ENCODE peak calls at places on chromosomes 4 and X, in four cellular contexts. One of them, this sample, is unnamed.

GRCh38 chr4:144985014-144985413 is 113.0 kb downstream of the ANAPC10 start:
- DNase-seq in naive thymus-derived CD8-positive, alpha-beta T cell: no peak
- DNase-seq in stimulated activated CD4-positive, alpha-beta T cell treated with anti-CD3 and anti-CD28 coated beads, Interleukin-1b, Interleukin-23, amount 100 ng/mL, for 4 hours: no peak
- DNase-seq in GM13976: no peak
- DNase-seq in this sample: no peak

GRCh38 chr4:15488658-15489470 is 19.2 kb downstream of the CC2D2A start:
- DNase-seq in naive thymus-derived CD8-positive, alpha-beta T cell: no peak
- DNase-seq in stimulated activated CD4-positive, alpha-beta T cell treated with anti-CD3 and anti-CD28 coated beads, Interleukin-1b, Interleukin-23, amount 100 ng/mL, for 4 hours: no peak
- DNase-seq in GM13976: no peak
- DNase-seq in this sample: no peak

GRCh38 chr4:31005037-31005436 is 284.9 kb downstream of the PCDH7 start:
- DNase-seq in naive thymus-derived CD8-positive, alpha-beta T cell: no peak
- DNase-seq in stimulated activated CD4-positive, alpha-beta T cell treated with anti-CD3 and anti-CD28 coated beads, Interleukin-1b, Interleukin-23, amount 100 ng/mL, for 4 hours: no peak
- DNase-seq in GM13976: no peak
- DNase-seq in this sample: no peak

GRCh38 chr4:173293663-173294062 is 40.5 kb downstream of the HMGB2 start:
- DNase-seq in naive thymus-derived CD8-positive, alpha-beta T cell: no peak
- DNase-seq in stimulated activated CD4-positive, alpha-beta T cell treated with anti-CD3 and anti-CD28 coated beads, Interleukin-1b, Interleukin-23, amount 100 ng/mL, for 4 hours: no peak
- DNase-seq in GM13976: no peak
- DNase-seq in this sample: no peak

GRCh38 chr4:1809754-1810502 is 16.8 kb downstream of the FGFR3 start:
- DNase-seq in naive thymus-derived CD8-positive, alpha-beta T cell: peak; percentile 74
- DNase-seq in stimulated activated CD4-positive, alpha-beta T cell treated with anti-CD3 and anti-CD28 coated beads, Interleukin-1b, Interleukin-23, amount 100 ng/mL, for 4 hours: peak; percentile 66
- DNase-seq in GM13976: peak; percentile 93
- DNase-seq in this sample: peak; percentile 73

GRCh38 chr4:48742412-48742811 is 37.7 kb downstream of the FRYL start:
- DNase-seq in naive thymus-derived CD8-positive, alpha-beta T cell: no peak
- DNase-seq in stimulated activated CD4-positive, alpha-beta T cell treated with anti-CD3 and anti-CD28 coated beads, Interleukin-1b, Interleukin-23, amount 100 ng/mL, for 4 hours: no peak
- DNase-seq in GM13976: no peak
- DNase-seq in this sample: no peak

GRCh38 chr4:86633854-86634253 is 39.7 kb downstream of the PTPN13 start:
- DNase-seq in naive thymus-derived CD8-positive, alpha-beta T cell: no peak
- DNase-seq in stimulated activated CD4-positive, alpha-beta T cell treated with anti-CD3 and anti-CD28 coated beads, Interleukin-1b, Interleukin-23, amount 100 ng/mL, for 4 hours: no peak
- DNase-seq in GM13976: no peak
- DNase-seq in this sample: no peak

GRCh38 chrX:129540068-129540653 is at the start of gene OCRL:
- DNase-seq in naive thymus-derived CD8-positive, alpha-beta T cell: peak; percentile 22
- DNase-seq in stimulated activated CD4-positive, alpha-beta T cell treated with anti-CD3 and anti-CD28 coated beads, Interleukin-1b, Interleukin-23, amount 100 ng/mL, for 4 hours: peak; percentile 45
- DNase-seq in GM13976: peak; percentile 77
- DNase-seq in this sample: peak; percentile 69

GRCh38 chrX:141220342-141221008 is 21.8 kb downstream of the SPANXC start:
- DNase-seq in naive thymus-derived CD8-positive, alpha-beta T cell: no peak
- DNase-seq in stimulated activated CD4-positive, alpha-beta T cell treated with anti-CD3 and anti-CD28 coated beads, Interleukin-1b, Interleukin-23, amount 100 ng/mL, for 4 hours: no peak
- DNase-seq in GM13976: no peak
- DNase-seq in this sample: no peak

GRCh38 chr4:3673176-3673575 is 93.0 kb upstream of the ADRA2C start:
- DNase-seq in naive thymus-derived CD8-positive, alpha-beta T cell: no peak
- DNase-seq in stimulated activated CD4-positive, alpha-beta T cell treated with anti-CD3 and anti-CD28 coated beads, Interleukin-1b, Interleukin-23, amount 100 ng/mL, for 4 hours: no peak
- DNase-seq in GM13976: no peak
- DNase-seq in this sample: no peak

GRCh38 chr4:2497931-2498330 is 29.0 kb downstream of the RNF4 start:
- DNase-seq in naive thymus-derived CD8-positive, alpha-beta T cell: no peak
- DNase-seq in stimulated activated CD4-positive, alpha-beta T cell treated with anti-CD3 and anti-CD28 coated beads, Interleukin-1b, Interleukin-23, amount 100 ng/mL, for 4 hours: no peak
- DNase-seq in GM13976: peak; percentile 76
- DNase-seq in this sample: peak; percentile 95

GRCh38 chrX:20382518-20383291 is 116.0 kb upstream of the RPS6KA3 start:
- DNase-seq in naive thymus-derived CD8-positive, alpha-beta T cell: no peak
- DNase-seq in stimulated activated CD4-positive, alpha-beta T cell treated with anti-CD3 and anti-CD28 coated beads, Interleukin-1b, Interleukin-23, amount 100 ng/mL, for 4 hours: no peak
- DNase-seq in GM13976: peak; percentile 17
- DNase-seq in this sample: peak; percentile 41

GRCh38 chrX:142238536-142238935 is 33.4 kb upstream of the MAGEC2 start:
- DNase-seq in naive thymus-derived CD8-positive, alpha-beta T cell: no peak
- DNase-seq in stimulated activated CD4-positive, alpha-beta T cell treated with anti-CD3 and anti-CD28 coated beads, Interleukin-1b, Interleukin-23, amount 100 ng/mL, for 4 hours: no peak
- DNase-seq in GM13976: no peak
- DNase-seq in this sample: no peak

GRCh38 chrX:19789782-19790181 is 97.6 kb downstream of the SH3KBP1 start:
- DNase-seq in naive thymus-derived CD8-positive, alpha-beta T cell: no peak
- DNase-seq in stimulated activated CD4-positive, alpha-beta T cell treated with anti-CD3 and anti-CD28 coated beads, Interleukin-1b, Interleukin-23, amount 100 ng/mL, for 4 hours: no peak
- DNase-seq in GM13976: no peak
- DNase-seq in this sample: no peak

This sample was measured in GM12865.